ENCODE peak calls at places on chromosome 3, in nine cellular contexts. T, J, S, H, E, L, X, M and I are unnamed samples.

GRCh38 chr3:114025451-114025850 is 30.9 kb downstream of the CCDC191 start:
- DNase-seq in E (no peak), L (no peak), H (no peak), J (no peak), X (no peak), S (no peak), M (no peak), T (no peak), I (no peak)

GRCh38 chr3:151864423-151865101 is 8.9 kb upstream of the SUCNR1 start:
- DNase-seq in H (no peak), M (no peak), S (no peak), X (peak), J (no peak), T (peak), L (no peak), E (no peak), I (no peak)

GRCh38 chr3:188439080-188439479 is 285.1 kb downstream of the LPP start:
- DNase-seq in T (peak), H (peak), J (no peak), L (no peak), E (no peak), S (no peak), M (no peak), X (no peak), I (no peak)

GRCh38 chr3:117871934-117872333 is 1162.4 kb downstream of the TUSC7 start:
- DNase-seq in M (no peak), E (no peak), J (no peak), T (no peak), S (no peak), X (no peak), L (no peak), H (no peak), I (no peak)

GRCh38 chr3:42601898-42602581 is 1.6 kb downstream of the NKTR start:
- DNase-seq in T (peak), L (no peak), H (no peak), J (no peak), S (no peak), E (no peak), X (peak), M (no peak), I (no peak)

GRCh38 chr3:106359692-106360091 is 490.9 kb upstream of the CBLB start:
- DNase-seq in E (no peak), M (no peak), H (no peak), X (no peak), S (no peak), T (no peak), J (no peak), L (no peak), I (no peak)

GRCh38 chr3:47134311-47134710 is 29.6 kb downstream of the SETD2 start:
- DNase-seq in X (no peak), L (no peak), M (no peak), J (no peak), T (no peak), E (no peak), S (no peak), H (no peak), I (no peak)

GRCh38 chr3:150370129-150370602 is 37.9 kb upstream of the TSC22D2 start:
- DNase-seq in X (no peak), M (peak), L (peak), S (no peak), H (no peak), E (no peak), T (peak), J (no peak), I (no peak)

GRCh38 chr3:184231671-184232070 is 2.3 kb downstream of the VWA5B2 start:
- DNase-seq in X (peak), H (no peak), T (no peak), S (no peak), L (no peak), M (no peak), E (no peak), J (no peak), I (no peak)

GRCh38 chr3:161551697-161552096 is 55.1 kb downstream of the OTOL1 start:
- DNase-seq in M (no peak), X (peak), H (no peak), S (no peak), E (no peak), J (peak), T (no peak), L (no peak), I (no peak)

GRCh38 chr3:57755368-57756021 is 614 bp upstream of the SLMAP start:
- DNase-seq in S (no peak), E (peak), J (peak), X (peak), M (peak), H (peak), T (peak), L (peak), I (peak)

GRCh38 chr3:120506828-120507774 is 56.3 kb upstream of the FSTL1 start:
- DNase-seq in M (no peak), T (peak), E (no peak), H (peak), S (peak), J (no peak), X (peak), L (peak), I (peak)

GRCh38 chr3:49689046-49689886 is at the start of the genes MST1 and RNF123:
- DNase-seq in E (peak), T (peak), L (peak), M (peak), H (peak), X (no peak), J (no peak), S (no peak), I (peak)

GRCh38 chr3:179610066-179610465 is 5.5 kb downstream of the NDUFB5 start:
- DNase-seq in L (no peak), J (no peak), H (no peak), E (no peak), M (no peak), S (no peak), T (no peak), X (no peak), I (no peak)

GRCh38 chr3:31664031-31664430 is 131.3 kb downstream of the STT3B start:
- DNase-seq in T (no peak), H (no peak), L (no peak), S (no peak), E (no peak), X (no peak), J (no peak), M (no peak), I (no peak)

GRCh38 chr3:122481390-122481789 is 33.3 kb downstream of the KPNA1 start:
- DNase-seq in E (no peak), H (no peak), S (no peak), M (no peak), J (no peak), L (no peak), T (no peak), X (no peak), I (no peak)

GRCh38 chr3:158727499-158728377 is 4.5 kb downstream of the RARRES1 start:
- DNase-seq in T (peak), E (no peak), H (peak), S (peak), L (peak), M (no peak), J (no peak), X (peak), I (peak)

GRCh38 chr3:128317101-128317697 is 149.5 kb downstream of the DNAJB8 start:
- DNase-seq in X (no peak), E (no peak), J (no peak), H (no peak), M (no peak), S (no peak), T (no peak), L (no peak), I (peak)

GRCh38 chr3:172656602-172657001 is 54.3 kb downstream of the NCEH1 start:
- DNase-seq in H (no peak), E (no peak), J (no peak), S (no peak), X (no peak), M (no peak), L (no peak), T (no peak), I (no peak)

GRCh38 chr3:60588806-60589205 is 662.4 kb downstream of the FHIT start:
- DNase-seq in L (no peak), H (no peak), S (no peak), T (no peak), X (no peak), E (no peak), J (no peak), M (no peak), I (no peak)

GRCh38 chr3:195255571-195256501 is 15.1 kb downstream of the XXYLT1 start:
- DNase-seq in M (no peak), H (no peak), X (no peak), E (no peak), L (no peak), J (no peak), S (no peak), T (no peak), I (no peak)

GRCh38 chr3:10438902-10439610 is 66.3 kb downstream of the ATP2B2 start:
- DNase-seq in M (no peak), H (no peak), J (no peak), X (no peak), T (no peak), L (no peak), E (no peak), S (no peak), I (no peak)